ENCODE peak calls at places on chromosomes 16 and 17, in seven cellular contexts. One of them, this sample, is unnamed.

GRCh38 chr17:2724783-2725164 is 13.2 kb upstream of the CLUH start:
- DNase-seq in Kasumi-1: no peak
- DNase-seq in stimulated activated CD4-positive, alpha-beta T cell treated with anti-CD3 and anti-CD28 coated beads, Interleukin-1b, Interleukin-23, amount 100 ng/mL, for 48 hours: peak; percentile 39
- DNase-seq in dorsolateral prefrontal cortex: peak; percentile 58
- DNase-seq in NCI-H510A treated with DMSO at 0.1 percent for 48 hours: no peak
- DNase-seq in ureter: no peak
- DNase-seq in activated CD4-positive, alpha-beta T cell treated with anti-CD3 and anti-CD28 coated beads, Interleukin-2, amount 10 ng/mL, durations not matched to agents 7 days and 5 days: peak; percentile 38
- DNase-seq in this sample: peak; percentile 81

GRCh38 chr16:70380205-70380918 is 33.7 kb downstream of the DDX19A start:
- DNase-seq in activated CD4-positive, alpha-beta T cell treated with anti-CD3 and anti-CD28 coated beads, Interleukin-2, amount 10 ng/mL, durations not matched to agents 7 days and 5 days: peak; percentile 67
- DNase-seq in dorsolateral prefrontal cortex: peak; percentile 52
- DNase-seq in NCI-H510A treated with DMSO at 0.1 percent for 48 hours: no peak
- DNase-seq in stimulated activated CD4-positive, alpha-beta T cell treated with anti-CD3 and anti-CD28 coated beads, Interleukin-1b, Interleukin-23, amount 100 ng/mL, for 48 hours: peak; percentile 87
- DNase-seq in ureter: peak; percentile 69
- DNase-seq in Kasumi-1: peak; percentile 61
- DNase-seq in this sample: peak; percentile 71

GRCh38 chr16:46817961-46818360 is 13.0 kb downstream of the C16orf87 start:
- DNase-seq in activated CD4-positive, alpha-beta T cell treated with anti-CD3 and anti-CD28 coated beads, Interleukin-2, amount 10 ng/mL, durations not matched to agents 7 days and 5 days: no peak
- DNase-seq in ureter: no peak
- DNase-seq in stimulated activated CD4-positive, alpha-beta T cell treated with anti-CD3 and anti-CD28 coated beads, Interleukin-1b, Interleukin-23, amount 100 ng/mL, for 48 hours: no peak
- DNase-seq in dorsolateral prefrontal cortex: no peak
- DNase-seq in NCI-H510A treated with DMSO at 0.1 percent for 48 hours: no peak
- DNase-seq in Kasumi-1: no peak
- DNase-seq in this sample: peak; percentile 16

GRCh38 chr17:46972346-46972745 is 6.7 kb downstream of the RPRML start:
- DNase-seq in Kasumi-1: no peak
- DNase-seq in stimulated activated CD4-positive, alpha-beta T cell treated with anti-CD3 and anti-CD28 coated beads, Interleukin-1b, Interleukin-23, amount 100 ng/mL, for 48 hours: no peak
- DNase-seq in activated CD4-positive, alpha-beta T cell treated with anti-CD3 and anti-CD28 coated beads, Interleukin-2, amount 10 ng/mL, durations not matched to agents 7 days and 5 days: no peak
- DNase-seq in dorsolateral prefrontal cortex: peak; percentile 61
- DNase-seq in ureter: no peak
- DNase-seq in NCI-H510A treated with DMSO at 0.1 percent for 48 hours: no peak
- DNase-seq in this sample: no peak

GRCh38 chr17:81959362-81960129 is 1.4 kb downstream of the NOTUM start:
- DNase-seq in ureter: no peak
- DNase-seq in stimulated activated CD4-positive, alpha-beta T cell treated with anti-CD3 and anti-CD28 coated beads, Interleukin-1b, Interleukin-23, amount 100 ng/mL, for 48 hours: peak; percentile 64
- DNase-seq in NCI-H510A treated with DMSO at 0.1 percent for 48 hours: peak; percentile 25
- DNase-seq in Kasumi-1: no peak
- DNase-seq in activated CD4-positive, alpha-beta T cell treated with anti-CD3 and anti-CD28 coated beads, Interleukin-2, amount 10 ng/mL, durations not matched to agents 7 days and 5 days: peak; percentile 78
- DNase-seq in dorsolateral prefrontal cortex: peak; percentile 63
- DNase-seq in this sample: peak; percentile 83

GRCh38 chr17:50527155-50527762 is 5.3 kb upstream of the EPN3 start:
- DNase-seq in dorsolateral prefrontal cortex: no peak
- DNase-seq in NCI-H510A treated with DMSO at 0.1 percent for 48 hours: no peak
- DNase-seq in Kasumi-1: peak; percentile 50
- DNase-seq in stimulated activated CD4-positive, alpha-beta T cell treated with anti-CD3 and anti-CD28 coated beads, Interleukin-1b, Interleukin-23, amount 100 ng/mL, for 48 hours: no peak
- DNase-seq in ureter: no peak
- DNase-seq in activated CD4-positive, alpha-beta T cell treated with anti-CD3 and anti-CD28 coated beads, Interleukin-2, amount 10 ng/mL, durations not matched to agents 7 days and 5 days: no peak
- DNase-seq in this sample: no peak

GRCh38 chr16:16140537-16140936 is 82.8 kb downstream of the ABCC6 start:
- DNase-seq in stimulated activated CD4-positive, alpha-beta T cell treated with anti-CD3 and anti-CD28 coated beads, Interleukin-1b, Interleukin-23, amount 100 ng/mL, for 48 hours: no peak
- DNase-seq in NCI-H510A treated with DMSO at 0.1 percent for 48 hours: no peak
- DNase-seq in activated CD4-positive, alpha-beta T cell treated with anti-CD3 and anti-CD28 coated beads, Interleukin-2, amount 10 ng/mL, durations not matched to agents 7 days and 5 days: no peak
- DNase-seq in Kasumi-1: no peak
- DNase-seq in dorsolateral prefrontal cortex: no peak
- DNase-seq in ureter: no peak
- DNase-seq in this sample: no peak

GRCh38 chr16:85378145-85379040 is 234.7 kb upstream of the GSE1 start:
- DNase-seq in NCI-H510A treated with DMSO at 0.1 percent for 48 hours: no peak
- DNase-seq in dorsolateral prefrontal cortex: no peak
- DNase-seq in Kasumi-1: peak; percentile 57
- DNase-seq in ureter: no peak
- DNase-seq in activated CD4-positive, alpha-beta T cell treated with anti-CD3 and anti-CD28 coated beads, Interleukin-2, amount 10 ng/mL, durations not matched to agents 7 days and 5 days: no peak
- DNase-seq in stimulated activated CD4-positive, alpha-beta T cell treated with anti-CD3 and anti-CD28 coated beads, Interleukin-1b, Interleukin-23, amount 100 ng/mL, for 48 hours: no peak
- DNase-seq in this sample: no peak

GRCh38 chr16:79932564-79932963 is 332.0 kb upstream of the MAF start:
- DNase-seq in ureter: no peak
- DNase-seq in activated CD4-positive, alpha-beta T cell treated with anti-CD3 and anti-CD28 coated beads, Interleukin-2, amount 10 ng/mL, durations not matched to agents 7 days and 5 days: no peak
- DNase-seq in stimulated activated CD4-positive, alpha-beta T cell treated with anti-CD3 and anti-CD28 coated beads, Interleukin-1b, Interleukin-23, amount 100 ng/mL, for 48 hours: no peak
- DNase-seq in dorsolateral prefrontal cortex: no peak
- DNase-seq in Kasumi-1: no peak
- DNase-seq in NCI-H510A treated with DMSO at 0.1 percent for 48 hours: no peak
- DNase-seq in this sample: peak; percentile 19

GRCh38 chr17:51165680-51166197 is 472 bp upstream of the NME2 start:
- DNase-seq in NCI-H510A treated with DMSO at 0.1 percent for 48 hours: peak; percentile 67
- DNase-seq in Kasumi-1: peak; percentile 86
- DNase-seq in stimulated activated CD4-positive, alpha-beta T cell treated with anti-CD3 and anti-CD28 coated beads, Interleukin-1b, Interleukin-23, amount 100 ng/mL, for 48 hours: no peak
- DNase-seq in dorsolateral prefrontal cortex: peak; percentile 23
- DNase-seq in activated CD4-positive, alpha-beta T cell treated with anti-CD3 and anti-CD28 coated beads, Interleukin-2, amount 10 ng/mL, durations not matched to agents 7 days and 5 days: no peak
- DNase-seq in ureter: no peak
- DNase-seq in this sample: peak; percentile 85